ENCODE peak calls at places on chromosomes 12 and 14, in four cellular contexts. One of them, this sample, is unnamed.
A peak's percentile ranks its signal among the peaks of the same experiment; 100 is the strongest.

GRCh38 chr12:9902539-9903228 is 21.4 kb downstream of the KLRF2 start:
- DNase-seq in aorta: no peak
- DNase-seq in GM23338: peak; percentile 34
- DNase-seq in CD8-positive, alpha-beta T cell: no peak
- DNase-seq in this sample: no peak

GRCh38 chr12:111445311-111446043 is 39.8 kb downstream of the SH2B3 start:
- DNase-seq in aorta: peak; percentile 75
- DNase-seq in GM23338: no peak
- DNase-seq in CD8-positive, alpha-beta T cell: no peak
- DNase-seq in this sample: no peak

GRCh38 chr14:32327255-32327961 is 1.7 kb upstream of the AKAP6 start:
- DNase-seq in CD8-positive, alpha-beta T cell: no peak
- DNase-seq in aorta: no peak
- DNase-seq in GM23338: no peak
- DNase-seq in this sample: no peak

GRCh38 chr14:92693998-92694780 is 54.2 kb downstream of the LGMN start:
- DNase-seq in CD8-positive, alpha-beta T cell: no peak
- DNase-seq in aorta: no peak
- DNase-seq in GM23338: no peak
- DNase-seq in this sample: no peak

GRCh38 chr14:22559041-22559440 is 30.0 kb downstream of the DAD1 start:
- DNase-seq in aorta: no peak
- DNase-seq in GM23338: no peak
- DNase-seq in CD8-positive, alpha-beta T cell: no peak
- DNase-seq in this sample: no peak

GRCh38 chr12:55935742-55936151 is 4.8 kb downstream of the DGKA start:
- DNase-seq in CD8-positive, alpha-beta T cell: peak; percentile 28
- DNase-seq in aorta: peak; percentile 87
- DNase-seq in GM23338: peak; percentile 54
- DNase-seq in this sample: peak; percentile 70

GRCh38 chr12:131604146-131604844 is 106.6 kb upstream of the SFSWAP start:
- DNase-seq in CD8-positive, alpha-beta T cell: peak; percentile 55
- DNase-seq in aorta: no peak
- DNase-seq in GM23338: no peak
- DNase-seq in this sample: no peak

GRCh38 chr12:26768611-26769603 is 64.1 kb downstream of the ITPR2 start:
- DNase-seq in CD8-positive, alpha-beta T cell: no peak
- DNase-seq in GM23338: no peak
- DNase-seq in aorta: no peak
- DNase-seq in this sample: no peak

GRCh38 chr14:85731198-85731597 is 201.3 kb downstream of the FLRT2 start:
- DNase-seq in CD8-positive, alpha-beta T cell: no peak
- DNase-seq in aorta: no peak
- DNase-seq in GM23338: no peak
- DNase-seq in this sample: no peak

GRCh38 chr12:29066061-29066588 is 83.0 kb upstream of the FAR2 start:
- DNase-seq in GM23338: no peak
- DNase-seq in aorta: no peak
- DNase-seq in CD8-positive, alpha-beta T cell: no peak
- DNase-seq in this sample: no peak

GRCh38 chr12:113929312-113929989 is 36.7 kb downstream of the RBM19 start:
- DNase-seq in aorta: no peak
- DNase-seq in CD8-positive, alpha-beta T cell: no peak
- DNase-seq in GM23338: no peak
- DNase-seq in this sample: no peak

GRCh38 chr12:26651566-26652188 is 181.3 kb downstream of the ITPR2 start:
- DNase-seq in aorta: no peak
- DNase-seq in CD8-positive, alpha-beta T cell: no peak
- DNase-seq in GM23338: peak; percentile 89
- DNase-seq in this sample: no peak

GRCh38 chr12:6965026-6965661 is 5.3 kb downstream of the PHB2 start:
- DNase-seq in CD8-positive, alpha-beta T cell: peak; percentile 88
- DNase-seq in GM23338: peak; percentile 96
- DNase-seq in aorta: peak; percentile 94
- DNase-seq in this sample: peak; percentile 93

GRCh38 chr12:69662764-69663163 is 36.3 kb downstream of the BEST3 start:
- DNase-seq in aorta: no peak
- DNase-seq in CD8-positive, alpha-beta T cell: no peak
- DNase-seq in GM23338: no peak
- DNase-seq in this sample: no peak

GRCh38 chr12:57888407-57889157 is 42.1 kb upstream of the CTDSP2 start:
- DNase-seq in CD8-positive, alpha-beta T cell: no peak
- DNase-seq in GM23338: peak; percentile 76
- DNase-seq in aorta: peak; percentile 80
- DNase-seq in this sample: no peak

GRCh38 chr14:51283402-51283825 is 43.4 kb downstream of the TMX1 start:
- DNase-seq in GM23338: peak; percentile 90
- DNase-seq in CD8-positive, alpha-beta T cell: no peak
- DNase-seq in aorta: no peak
- DNase-seq in this sample: no peak

GRCh38 chr14:64628940-64629403 is 75.3 kb upstream of the PLEKHG3 start:
- DNase-seq in CD8-positive, alpha-beta T cell: no peak
- DNase-seq in GM23338: no peak
- DNase-seq in aorta: no peak
- DNase-seq in this sample: no peak

GRCh38 chr14:24607081-24607480 is 2.4 kb downstream of the GZMH start:
- DNase-seq in CD8-positive, alpha-beta T cell: no peak
- DNase-seq in GM23338: no peak
- DNase-seq in aorta: no peak
- DNase-seq in this sample: no peak

GRCh38 chr14:61640158-61640833 is 55.0 kb upstream of the HIF1A start:
- DNase-seq in aorta: no peak
- DNase-seq in GM23338: peak; percentile 18
- DNase-seq in CD8-positive, alpha-beta T cell: no peak
- DNase-seq in this sample: no peak

GRCh38 chr12:102023343-102023930 is 38.4 kb downstream of the WASHC3 start:
- DNase-seq in aorta: no peak
- DNase-seq in CD8-positive, alpha-beta T cell: no peak
- DNase-seq in GM23338: no peak
- DNase-seq in this sample: no peak

GRCh38 chr14:39726563-39726962 is 294.3 kb upstream of the FBXO33 start:
- DNase-seq in CD8-positive, alpha-beta T cell: no peak
- DNase-seq in GM23338: no peak
- DNase-seq in aorta: no peak
- DNase-seq in this sample: no peak

GRCh38 chr14:50117456-50117855 is 1.1 kb upstream of the VCPKMT start:
- DNase-seq in aorta: no peak
- DNase-seq in GM23338: no peak
- DNase-seq in CD8-positive, alpha-beta T cell: no peak
- DNase-seq in this sample: no peak

GRCh38 chr14:22847661-22848341 is 11.4 kb downstream of the MMP14 start:
- DNase-seq in aorta: peak; percentile 77
- DNase-seq in CD8-positive, alpha-beta T cell: no peak
- DNase-seq in GM23338: peak; percentile 52
- DNase-seq in this sample: no peak

GRCh38 chr12:82910246-82910893 is 223.7 kb downstream of the TMTC2 start:
- DNase-seq in aorta: no peak
- DNase-seq in CD8-positive, alpha-beta T cell: no peak
- DNase-seq in GM23338: peak; percentile 61
- DNase-seq in this sample: no peak

GRCh38 chr12:48336564-48336963 is 14.2 kb downstream of the ZNF641 start:
- DNase-seq in GM23338: peak; percentile 53
- DNase-seq in CD8-positive, alpha-beta T cell: no peak
- DNase-seq in aorta: no peak
- DNase-seq in this sample: no peak

GRCh38 chr14:37901978-37902377 is 305.7 kb upstream of the SSTR1 start:
- DNase-seq in CD8-positive, alpha-beta T cell: no peak
- DNase-seq in GM23338: peak; percentile 26
- DNase-seq in aorta: no peak
- DNase-seq in this sample: peak; percentile 67

GRCh38 chr14:74512431-74512830 is 18.9 kb downstream of the ISCA2 start:
- DNase-seq in GM23338: no peak
- DNase-seq in aorta: peak; percentile 50
- DNase-seq in CD8-positive, alpha-beta T cell: no peak
- DNase-seq in this sample: peak; percentile 13

GRCh38 chr14:74511966-74512365 is 18.4 kb downstream of the ISCA2 start:
- DNase-seq in GM23338: no peak
- DNase-seq in aorta: peak; percentile 62
- DNase-seq in CD8-positive, alpha-beta T cell: no peak
- DNase-seq in this sample: no peak

GRCh38 chr14:74515891-74516412 is 22.4 kb downstream of the ISCA2 start:
- DNase-seq in CD8-positive, alpha-beta T cell: no peak
- DNase-seq in aorta: peak; percentile 28
- DNase-seq in GM23338: no peak
- DNase-seq in this sample: no peak

GRCh38 chr14:74516451-74517155 is 23.0 kb downstream of the ISCA2 start:
- DNase-seq in CD8-positive, alpha-beta T cell: no peak
- DNase-seq in GM23338: peak; percentile 55
- DNase-seq in aorta: peak; percentile 76
- DNase-seq in this sample: no peak

DNA sequence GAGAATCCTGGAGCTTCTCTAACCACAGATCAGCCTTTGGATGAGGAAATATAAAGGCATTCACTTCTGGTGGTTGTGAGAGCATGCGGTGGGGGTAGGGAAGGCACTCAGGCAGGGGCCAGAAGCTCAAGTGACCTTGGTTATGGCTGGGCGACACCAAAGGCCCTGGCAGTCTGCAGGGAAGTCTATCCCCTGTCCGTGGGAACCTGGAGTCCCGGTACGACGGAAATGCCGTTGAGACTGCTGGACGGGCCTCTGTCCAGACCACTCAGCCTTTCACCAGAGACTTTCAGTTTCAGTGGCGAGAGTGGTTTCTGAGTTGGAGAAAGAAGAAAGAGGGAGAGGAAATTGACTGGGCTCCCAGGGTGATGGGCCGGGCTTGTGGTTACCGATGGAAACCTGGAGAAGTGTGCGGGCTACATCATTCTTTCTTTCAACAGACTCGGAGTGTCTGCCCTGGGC is 20.9 kb downstream of the ISCA2 start:
- DNase-seq in GM23338: peak; percentile 37
- DNase-seq in CD8-positive, alpha-beta T cell: no peak
- DNase-seq in aorta: peak; percentile 86
- DNase-seq in this sample: peak; percentile 70
- H3K4me3 ChIP-seq in GM23338: no peak overlapping the region
- H3K4me3 ChIP-seq in CD8-positive, alpha-beta T cell: no peak overlapping the region
- H3K4me3 ChIP-seq in aorta: no peak overlapping the region
- H3K4me3 ChIP-seq in this sample: no peak overlapping the region

DNA sequence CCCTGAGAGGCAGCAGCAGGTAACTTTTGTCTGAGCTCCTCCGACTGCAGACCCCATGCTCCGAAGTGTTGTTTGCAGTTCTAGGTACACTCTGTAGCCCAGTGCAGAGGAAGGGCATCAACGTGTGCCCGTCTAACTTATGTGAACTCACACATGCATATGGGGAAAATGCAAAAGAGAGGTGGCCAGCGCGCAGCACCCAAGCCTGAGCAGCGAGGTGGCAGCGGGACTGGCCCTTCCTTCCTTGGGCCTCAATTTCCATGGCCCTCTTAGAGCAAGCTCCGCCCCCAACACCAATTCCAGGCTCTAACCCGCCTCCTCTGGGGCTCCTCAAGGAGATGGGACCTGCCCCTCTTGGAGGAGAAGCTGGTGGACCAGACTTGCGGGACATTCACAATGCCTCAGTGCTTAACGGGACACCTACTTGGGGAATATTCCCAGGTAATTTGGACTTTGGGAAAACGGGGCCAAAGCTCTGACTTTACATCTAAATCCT is 27.7 kb downstream of the GPR68 start:
- DNase-seq in aorta: no peak
- DNase-seq in CD8-positive, alpha-beta T cell: no peak
- DNase-seq in GM23338: no peak
- DNase-seq in this sample: no peak
- H3K27ac ChIP-seq in aorta: no peak overlapping the region
- H3K27ac ChIP-seq in CD8-positive, alpha-beta T cell: no peak overlapping the region
- H3K27ac ChIP-seq in GM23338: no peak overlapping the region
- H3K27ac ChIP-seq in this sample: no peak overlapping the region

GRCh38 chr12:52079576-52080402 is at the start of gene SMIM41:
- DNase-seq in CD8-positive, alpha-beta T cell: no peak
- DNase-seq in aorta: peak; percentile 74
- DNase-seq in GM23338: peak; percentile 75
- DNase-seq in this sample: no peak
- H3K4me3 ChIP-seq in CD8-positive, alpha-beta T cell: no peak within 1 kb of the TSS
- H3K4me3 ChIP-seq in aorta: no peak within 1 kb of the TSS
- H3K4me3 ChIP-seq in GM23338: peak within 1 kb of the TSS; percentile 59
- H3K4me3 ChIP-seq in this sample: peak within 1 kb of the TSS; percentile 11

GRCh38 chr14:70809238-70810214 is at the start of gene MAP3K9:
- DNase-seq in GM23338: peak; percentile 98
- DNase-seq in aorta: peak; percentile 89
- DNase-seq in CD8-positive, alpha-beta T cell: peak; percentile 87
- DNase-seq in this sample: peak; percentile 87
- H3K27ac ChIP-seq in GM23338: peak within 1 kb of the TSS; percentile 87
- H3K27ac ChIP-seq in aorta: no peak within 1 kb of the TSS
- H3K27ac ChIP-seq in CD8-positive, alpha-beta T cell: peak within 1 kb of the TSS; percentile 30
- H3K27ac ChIP-seq in this sample: peak within 1 kb of the TSS; percentile 66

GRCh38 chr14:89430271-89430620 is 13.2 kb upstream of the FOXN3 start:
- DNase-seq in aorta: no peak
- DNase-seq in CD8-positive, alpha-beta T cell: no peak
- DNase-seq in GM23338: no peak
- DNase-seq in this sample: no peak
- H3K4me3 ChIP-seq in aorta: peak overlapping the region; percentile 51
- H3K4me3 ChIP-seq in CD8-positive, alpha-beta T cell: peak overlapping the region; percentile 53
- H3K4me3 ChIP-seq in GM23338: no peak overlapping the region
- H3K4me3 ChIP-seq in this sample: peak overlapping the region; percentile 54

This sample was measured in psoas muscle.